ENCODE peak calls at places on chromosomes 6 and 20, in nine cellular contexts. E is HT-29; F is CD8-positive, alpha-beta T cell; G is stimulated activated CD4-positive, alpha-beta T cell treated with anti-CD3 and anti-CD28 coated beads, Interleukin-1b, Interleukin-23, amount 100 ng/mL, for 48 hours; W is stimulated activated effector memory CD8-positive, alpha-beta T cell treated with anti-CD3 and anti-CD28 coated beads, Interleukin-12 subunit alpha, Interleukin-12 subunit beta, amount 100 ng/mL, for 72 hours; X is NCI-H2081; P is ovary; H is tibial artery; Y is omental fat pad. A is an unnamed sample.

GRCh38 chr6:14844411-14844810 is 401.5 kb upstream of the JARID2 start:
- DNase-seq in E (no peak), F (no peak), G (no peak), W (no peak), X (no peak), P (no peak), H (no peak), Y (no peak), A (no peak)

GRCh38 chr20:11195169-11195568 is 521.4 kb upstream of the JAG1 start:
- DNase-seq in E (no peak), F (no peak), G (no peak), W (no peak), X (no peak), P (no peak), H (no peak), Y (no peak), A (peak)

GRCh38 chr6:127022297-127022696 is 96.2 kb upstream of the RSPO3 start:
- DNase-seq in E (peak), F (no peak), G (no peak), W (no peak), X (peak), P (no peak), H (no peak), Y (no peak), A (peak)

GRCh38 chr20:46746972-46747371 is 37.5 kb downstream of the SLC2A10 start:
- DNase-seq in E (no peak), F (no peak), G (no peak), W (no peak), X (no peak), P (no peak), H (no peak), Y (no peak), A (no peak)

GRCh38 chr6:110930795-110931194 is 27.7 kb upstream of the GTF3C6 start:
- DNase-seq in E (no peak), F (no peak), G (no peak), W (no peak), X (no peak), P (no peak), H (no peak), Y (no peak), A (no peak)

GRCh38 chr6:78598966-78599365 is 268.4 kb upstream of the IRAK1BP1 start:
- DNase-seq in E (peak), F (no peak), G (no peak), W (no peak), X (no peak), P (no peak), H (no peak), Y (no peak), A (no peak)

GRCh38 chr6:131292145-131292938 is 157.1 kb downstream of the AKAP7 start:
- DNase-seq in E (no peak), F (no peak), G (no peak), W (no peak), X (no peak), P (no peak), H (no peak), Y (no peak), A (no peak)

GRCh38 chr6:118288355-118289124 is 259.6 kb upstream of the PLN start:
- DNase-seq in E (no peak), F (no peak), G (no peak), W (no peak), X (peak), P (no peak), H (no peak), Y (no peak), A (no peak)